ENCODE peak calls at places on chromosomes 12 and 14, in ten cellular contexts. H is HFFc6, K is anterior cingulate cortex, L is mesendoderm, G is IMR-90, P is NCI-H2107, U is endothelial cell, V is fibroblast of gingiva, Q is NCI-H2081, X is substantia nigra. A is an unnamed sample.

GRCh38 chr12:75208851-75209781 is 523 bp downstream of the KCNC2 start:
- DNase-seq in H (no peak), K (no peak), L (peak), G (peak), P (no peak), U (peak), V (peak), Q (peak), X (no peak), A (peak)

GRCh38 chr14:74909501-74909900 is 13.6 kb downstream of the RPS6KL1 start:
- DNase-seq in H (no peak), K (no peak), L (no peak), G (no peak), P (no peak), U (no peak), V (no peak), Q (no peak), X (no peak), A (no peak)

GRCh38 chr12:4954632-4955354 is 45.1 kb downstream of the KCNA1 start:
- DNase-seq in H (no peak), K (no peak), L (no peak), G (no peak), P (no peak), U (no peak), V (no peak), Q (no peak), X (no peak), A (no peak)

GRCh38 chr12:65278576-65279386 is at the start of gene MSRB3:
- DNase-seq in H (peak), K (peak), L (peak), G (peak), P (no peak), U (peak), V (peak), Q (no peak), X (peak), A (peak)

GRCh38 chr12:65868133-65868705 is 43.9 kb downstream of the HMGA2 start:
- DNase-seq in H (peak), K (no peak), L (no peak), G (peak), P (no peak), U (no peak), V (peak), Q (no peak), X (no peak), A (peak)

GRCh38 chr12:52655720-52656124 is 3.7 kb upstream of the KRT2 start:
- DNase-seq in H (no peak), K (no peak), L (no peak), G (no peak), P (no peak), U (no peak), V (no peak), Q (no peak), X (no peak), A (no peak)

GRCh38 chr12:69096669-69097364 is 142.6 kb upstream of the CPSF6 start:
- DNase-seq in H (no peak), K (no peak), L (no peak), G (no peak), P (no peak), U (no peak), V (no peak), Q (no peak), X (no peak), A (peak)

GRCh38 chr12:75690556-75690955 is 179.1 kb upstream of the KRR1 start:
- DNase-seq in H (peak), K (no peak), L (no peak), G (peak), P (no peak), U (no peak), V (peak), Q (no peak), X (no peak), A (peak)

GRCh38 chr12:34403706-34404376 is 381.5 kb downstream of the ALG10 start:
- DNase-seq in H (no peak), K (no peak), L (no peak), G (no peak), P (no peak), U (peak), V (no peak), Q (no peak), X (no peak), A (no peak)

GRCh38 chr14:91127924-91128323 is 14.1 kb downstream of the DGLUCY start:
- DNase-seq in H (no peak), K (no peak), L (no peak), G (no peak), P (no peak), U (no peak), V (no peak), Q (no peak), X (no peak), A (no peak)

GRCh38 chr12:63208956-63209355 is 58.0 kb upstream of the AVPR1A start:
- DNase-seq in H (no peak), K (no peak), L (no peak), G (no peak), P (no peak), U (no peak), V (no peak), Q (no peak), X (no peak), A (no peak)

GRCh38 chr12:32211769-32212156 is 105.1 kb downstream of the BICD1 start:
- DNase-seq in H (no peak), K (no peak), L (no peak), G (no peak), P (no peak), U (no peak), V (no peak), Q (no peak), X (no peak), A (no peak)

GRCh38 chr12:58413794-58414193 is 472.4 kb downstream of the ATP23 start:
- DNase-seq in H (peak), K (no peak), L (no peak), G (peak), P (no peak), U (no peak), V (peak), Q (no peak), X (no peak), A (peak)

GRCh38 chr12:5577239-5577638 is 145.3 kb downstream of the NTF3 start:
- DNase-seq in H (no peak), K (no peak), L (peak), G (no peak), P (peak), U (no peak), V (no peak), Q (peak), X (no peak), A (no peak)

GRCh38 chr14:75831971-75832370 is 149.8 kb downstream of the TGFB3 start:
- DNase-seq in H (peak), K (no peak), L (no peak), G (peak), P (no peak), U (no peak), V (peak), Q (peak), X (no peak), A (no peak)

GRCh38 chr14:79951572-79951971 is 259.7 kb downstream of the DIO2 start:
- DNase-seq in H (no peak), K (no peak), L (no peak), G (no peak), P (no peak), U (no peak), V (no peak), Q (no peak), X (no peak), A (no peak)

GRCh38 chr12:75120202-75120774 is 89.4 kb downstream of the KCNC2 start:
- DNase-seq in H (no peak), K (no peak), L (no peak), G (no peak), P (no peak), U (no peak), V (no peak), Q (no peak), X (no peak), A (peak)

GRCh38 chr12:30417697-30418231 is 277.9 kb downstream of the IPO8 start:
- DNase-seq in H (peak), K (no peak), L (peak), G (peak), P (no peak), U (no peak), V (peak), Q (no peak), X (no peak), A (peak)

GRCh38 chr14:20857630-20858261 is 33.4 kb upstream of the RNASE3 start:
- DNase-seq in H (peak), K (peak), L (peak), G (peak), P (peak), U (peak), V (peak), Q (peak), X (peak), A (peak)

GRCh38 chr12:57764662-57765002 is 2.2 kb downstream of the CYP27B1 start:
- DNase-seq in H (no peak), K (no peak), L (no peak), G (no peak), P (no peak), U (no peak), V (no peak), Q (peak), X (no peak), A (no peak)

GRCh38 chr12:14384783-14385638 is 19.5 kb downstream of the ATF7IP start:
- DNase-seq in H (peak), K (peak), L (peak), G (peak), P (peak), U (peak), V (peak), Q (peak), X (no peak), A (peak)

GRCh38 chr14:75452900-75453816 is 25.3 kb downstream of the JDP2 start:
- DNase-seq in H (peak), K (peak), L (peak), G (peak), P (no peak), U (peak), V (peak), Q (no peak), X (no peak), A (peak)

GRCh38 chr12:6775185-6775770 is 3.0 kb downstream of the LAG3 start:
- DNase-seq in H (no peak), K (no peak), L (no peak), G (no peak), P (no peak), U (no peak), V (no peak), Q (no peak), X (no peak), A (no peak)

GRCh38 chr14:70567791-70568190 is 32.7 kb downstream of the MED6 start:
- DNase-seq in H (peak), K (no peak), L (peak), G (peak), P (no peak), U (peak), V (peak), Q (peak), X (no peak), A (peak)

GRCh38 chr12:93061414-93062099 is 132.5 kb upstream of the EEA1 start:
- DNase-seq in H (no peak), K (peak), L (peak), G (no peak), P (no peak), U (no peak), V (no peak), Q (no peak), X (peak), A (peak)

GRCh38 chr14:90970167-90970600 is 90.3 kb downstream of the RPS6KA5 start:
- DNase-seq in H (no peak), K (no peak), L (no peak), G (peak), P (no peak), U (no peak), V (no peak), Q (no peak), X (no peak), A (peak)

GRCh38 chr14:60681271-60681670 is 32.0 kb upstream of the SIX1 start:
- DNase-seq in H (no peak), K (no peak), L (no peak), G (no peak), P (no peak), U (no peak), V (peak), Q (no peak), X (no peak), A (no peak)

GRCh38 chr12:132604108-132605054 is 6.0 kb downstream of the LRCOL1 start:
- DNase-seq in H (no peak), K (no peak), L (no peak), G (no peak), P (no peak), U (peak), V (no peak), Q (no peak), X (no peak), A (no peak)

GRCh38 chr12:56338643-56339422 is at the start of gene IL23A:
- DNase-seq in H (no peak), K (no peak), L (no peak), G (peak), P (peak), U (no peak), V (no peak), Q (peak), X (no peak), A (no peak)

GRCh38 chr14:40417777-40418401 is 985.7 kb upstream of the FBXO33 start:
- DNase-seq in H (no peak), K (peak), L (peak), G (no peak), P (peak), U (peak), V (no peak), Q (peak), X (peak), A (no peak)

GRCh38 chr14:54935100-54935499 is 32.5 kb upstream of the GCH1 start:
- DNase-seq in H (no peak), K (no peak), L (no peak), G (no peak), P (no peak), U (no peak), V (no peak), Q (no peak), X (no peak), A (no peak)

GRCh38 chr12:125125271-125125670 is 60.0 kb downstream of the AACS start:
- DNase-seq in H (no peak), K (no peak), L (no peak), G (no peak), P (no peak), U (no peak), V (no peak), Q (no peak), X (no peak), A (no peak)

GRCh38 chr14:24165785-24166184 is 4.7 kb downstream of the IRF9 start:
- DNase-seq in H (no peak), K (no peak), L (no peak), G (no peak), P (no peak), U (no peak), V (no peak), Q (no peak), X (no peak), A (no peak)

GRCh38 chr14:32312010-32312331 is 17.1 kb upstream of the AKAP6 start:
- DNase-seq in H (no peak), K (no peak), L (no peak), G (no peak), P (no peak), U (no peak), V (no peak), Q (no peak), X (no peak), A (no peak)

GRCh38 chr12:2286461-2287131 is 233.8 kb downstream of the CACNA1C start:
- DNase-seq in H (peak), K (no peak), L (no peak), G (no peak), P (no peak), U (no peak), V (peak), Q (no peak), X (no peak), A (peak)

GRCh38 chr12:6867407-6868210 is at the start of gene TPI1:
- DNase-seq in H (peak), K (peak), L (peak), G (peak), P (peak), U (peak), V (peak), Q (peak), X (peak), A (peak)

GRCh38 chr14:105761842-105762241 is 235.5 kb downstream of the TMEM121 start:
- DNase-seq in H (no peak), K (no peak), L (no peak), G (no peak), P (no peak), U (no peak), V (no peak), Q (no peak), X (no peak), A (no peak)

GRCh38 chr14:60893916-60894315 is 87.0 kb downstream of the TRMT5 start:
- DNase-seq in H (no peak), K (no peak), L (peak), G (no peak), P (no peak), U (no peak), V (no peak), Q (no peak), X (no peak), A (no peak)